ENCODE peak calls at places on chromosome 9, in seven cellular contexts. One of them, this sample, is unnamed.

GRCh38 chr9:97307500-97308163 is at the start of gene CCDC180:
- DNase-seq in foreskin fibroblast: peak
- DNase-seq in SK-N-SH: no peak
- DNase-seq in bronchial epithelial cell: no peak
- DNase-seq in PC-9: no peak
- DNase-seq in astrocyte of the spinal cord: peak
- DNase-seq in uterus: peak
- DNase-seq in this sample: peak

GRCh38 chr9:122354536-122355199 is 16.2 kb upstream of the PTGS1 start:
- DNase-seq in foreskin fibroblast: no peak
- DNase-seq in SK-N-SH: no peak
- DNase-seq in bronchial epithelial cell: no peak
- DNase-seq in PC-9: no peak
- DNase-seq in astrocyte of the spinal cord: no peak
- DNase-seq in uterus: no peak
- DNase-seq in this sample: no peak

GRCh38 chr9:122122903-122123632 is 30.0 kb upstream of the TTLL11 start:
- DNase-seq in foreskin fibroblast: peak
- DNase-seq in SK-N-SH: peak
- DNase-seq in bronchial epithelial cell: peak
- DNase-seq in PC-9: peak
- DNase-seq in astrocyte of the spinal cord: peak
- DNase-seq in uterus: peak
- DNase-seq in this sample: no peak

GRCh38 chr9:116576386-116576785 is 110.7 kb upstream of the TRIM32 start:
- DNase-seq in foreskin fibroblast: peak
- DNase-seq in SK-N-SH: no peak
- DNase-seq in bronchial epithelial cell: no peak
- DNase-seq in PC-9: no peak
- DNase-seq in astrocyte of the spinal cord: no peak
- DNase-seq in uterus: no peak
- DNase-seq in this sample: no peak

GRCh38 chr9:135028956-135029355 is 58.5 kb upstream of the OLFM1 start:
- DNase-seq in foreskin fibroblast: no peak
- DNase-seq in SK-N-SH: no peak
- DNase-seq in bronchial epithelial cell: no peak
- DNase-seq in PC-9: no peak
- DNase-seq in astrocyte of the spinal cord: no peak
- DNase-seq in uterus: no peak
- DNase-seq in this sample: no peak

GRCh38 chr9:130173462-130173876 is 1.3 kb downstream of the NCS1 start:
- DNase-seq in foreskin fibroblast: peak
- DNase-seq in SK-N-SH: peak
- DNase-seq in bronchial epithelial cell: no peak
- DNase-seq in PC-9: no peak
- DNase-seq in astrocyte of the spinal cord: no peak
- DNase-seq in uterus: no peak
- DNase-seq in this sample: no peak

GRCh38 chr9:4301302-4301701 is 1.4 kb upstream of the GLIS3 start:
- DNase-seq in foreskin fibroblast: peak
- DNase-seq in SK-N-SH: no peak
- DNase-seq in bronchial epithelial cell: peak
- DNase-seq in PC-9: peak
- DNase-seq in astrocyte of the spinal cord: peak
- DNase-seq in uterus: no peak
- DNase-seq in this sample: no peak

GRCh38 chr9:136597965-136598364 is 52.1 kb upstream of the NOTCH1 start:
- DNase-seq in foreskin fibroblast: no peak
- DNase-seq in SK-N-SH: no peak
- DNase-seq in bronchial epithelial cell: no peak
- DNase-seq in PC-9: no peak
- DNase-seq in astrocyte of the spinal cord: no peak
- DNase-seq in uterus: no peak
- DNase-seq in this sample: no peak

GRCh38 chr9:21455320-21455719 is 15.1 kb downstream of the IFNA1 start:
- DNase-seq in foreskin fibroblast: peak
- DNase-seq in SK-N-SH: peak
- DNase-seq in bronchial epithelial cell: no peak
- DNase-seq in PC-9: no peak
- DNase-seq in astrocyte of the spinal cord: peak
- DNase-seq in uterus: no peak
- DNase-seq in this sample: peak

GRCh38 chr9:95778957-95779356 is 96.5 kb upstream of the ERCC6L2 start:
- DNase-seq in foreskin fibroblast: peak
- DNase-seq in SK-N-SH: no peak
- DNase-seq in bronchial epithelial cell: peak
- DNase-seq in PC-9: no peak
- DNase-seq in astrocyte of the spinal cord: peak
- DNase-seq in uterus: peak
- DNase-seq in this sample: no peak

GRCh38 chr9:133572821-133573361 is 36.3 kb downstream of the FAM163B start:
- DNase-seq in foreskin fibroblast: no peak
- DNase-seq in SK-N-SH: peak
- DNase-seq in bronchial epithelial cell: no peak
- DNase-seq in PC-9: no peak
- DNase-seq in astrocyte of the spinal cord: no peak
- DNase-seq in uterus: no peak
- DNase-seq in this sample: no peak

GRCh38 chr9:110257971-110258370 is 1.7 kb upstream of the TXN start:
- DNase-seq in foreskin fibroblast: peak
- DNase-seq in SK-N-SH: no peak
- DNase-seq in bronchial epithelial cell: no peak
- DNase-seq in PC-9: peak
- DNase-seq in astrocyte of the spinal cord: no peak
- DNase-seq in uterus: no peak
- DNase-seq in this sample: no peak

GRCh38 chr9:75054373-75055001 is 26.4 kb upstream of the CARNMT1 start:
- DNase-seq in foreskin fibroblast: peak
- DNase-seq in SK-N-SH: no peak
- DNase-seq in bronchial epithelial cell: no peak
- DNase-seq in PC-9: no peak
- DNase-seq in astrocyte of the spinal cord: no peak
- DNase-seq in uterus: no peak
- DNase-seq in this sample: no peak

GRCh38 chr9:87290241-87290700 is 207.4 kb upstream of the DAPK1 start:
- DNase-seq in foreskin fibroblast: peak
- DNase-seq in SK-N-SH: no peak
- DNase-seq in bronchial epithelial cell: no peak
- DNase-seq in PC-9: no peak
- DNase-seq in astrocyte of the spinal cord: no peak
- DNase-seq in uterus: no peak
- DNase-seq in this sample: no peak

GRCh38 chr9:99431103-99431502 is 209.0 kb downstream of the SEC61B start:
- DNase-seq in foreskin fibroblast: peak
- DNase-seq in SK-N-SH: no peak
- DNase-seq in bronchial epithelial cell: peak
- DNase-seq in PC-9: no peak
- DNase-seq in astrocyte of the spinal cord: peak
- DNase-seq in uterus: no peak
- DNase-seq in this sample: peak

GRCh38 chr9:114100536-114100935 is 1.4 kb upstream of the KIF12 start:
- DNase-seq in foreskin fibroblast: no peak
- DNase-seq in SK-N-SH: no peak
- DNase-seq in bronchial epithelial cell: no peak
- DNase-seq in PC-9: no peak
- DNase-seq in astrocyte of the spinal cord: no peak
- DNase-seq in uterus: no peak
- DNase-seq in this sample: no peak

GRCh38 chr9:36911601-36912412 is 122.3 kb downstream of the PAX5 start:
- DNase-seq in foreskin fibroblast: peak
- DNase-seq in SK-N-SH: no peak
- DNase-seq in bronchial epithelial cell: no peak
- DNase-seq in PC-9: no peak
- DNase-seq in astrocyte of the spinal cord: no peak
- DNase-seq in uterus: no peak
- DNase-seq in this sample: no peak

GRCh38 chr9:36912620-36913019 is 121.4 kb downstream of the PAX5 start:
- DNase-seq in foreskin fibroblast: no peak
- DNase-seq in SK-N-SH: no peak
- DNase-seq in bronchial epithelial cell: no peak
- DNase-seq in PC-9: no peak
- DNase-seq in astrocyte of the spinal cord: no peak
- DNase-seq in uterus: no peak
- DNase-seq in this sample: no peak

GRCh38 chr9:36913393-36914211 is 120.5 kb downstream of the PAX5 start:
- DNase-seq in foreskin fibroblast: no peak
- DNase-seq in SK-N-SH: no peak
- DNase-seq in bronchial epithelial cell: no peak
- DNase-seq in PC-9: no peak
- DNase-seq in astrocyte of the spinal cord: no peak
- DNase-seq in uterus: no peak
- DNase-seq in this sample: no peak

GRCh38 chr9:36914212-36914577 is 119.9 kb downstream of the PAX5 start:
- DNase-seq in foreskin fibroblast: no peak
- DNase-seq in SK-N-SH: no peak
- DNase-seq in bronchial epithelial cell: no peak
- DNase-seq in PC-9: no peak
- DNase-seq in astrocyte of the spinal cord: no peak
- DNase-seq in uterus: no peak
- DNase-seq in this sample: no peak

DNA sequence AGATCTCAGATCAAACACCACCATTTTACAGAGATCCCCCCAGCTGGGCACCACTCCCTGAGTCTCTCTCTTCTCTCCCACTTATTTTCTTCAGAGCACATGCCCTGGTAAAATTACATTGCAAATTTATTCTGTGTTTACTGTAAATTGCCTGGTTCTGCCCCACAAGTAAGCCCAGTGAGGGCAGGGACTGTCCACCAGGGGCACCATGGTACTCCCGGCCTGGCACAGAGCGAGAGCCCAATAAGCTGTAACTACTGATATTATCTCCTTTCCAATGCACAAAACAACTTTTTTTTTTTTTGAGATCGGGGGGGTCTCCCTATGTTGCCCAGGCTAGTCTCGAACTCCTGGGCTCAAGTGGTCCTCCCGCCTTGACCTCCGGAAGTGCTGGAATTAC is 123.0 kb downstream of the PAX5 start:
- DNase-seq in foreskin fibroblast: no peak
- DNase-seq in SK-N-SH: no peak
- DNase-seq in bronchial epithelial cell: no peak
- DNase-seq in PC-9: no peak
- DNase-seq in astrocyte of the spinal cord: no peak
- DNase-seq in uterus: no peak
- DNase-seq in this sample: no peak
- TF ChIP-seq CTCF in foreskin fibroblast: no peak
- TF ChIP-seq CTCF in SK-N-SH: no peak
- TF ChIP-seq CTCF in bronchial epithelial cell: no peak
- TF ChIP-seq CTCF in PC-9: no peak
- TF ChIP-seq CTCF in astrocyte of the spinal cord: peak
- TF ChIP-seq CTCF in uterus: no peak
- TF ChIP-seq CTCF in this sample: peak

GRCh38 chr9:107227696-107228258 is 55.3 kb upstream of the RAD23B start:
- DNase-seq in foreskin fibroblast: no peak
- DNase-seq in SK-N-SH: no peak
- DNase-seq in bronchial epithelial cell: no peak
- DNase-seq in PC-9: no peak
- DNase-seq in astrocyte of the spinal cord: no peak
- DNase-seq in uterus: no peak
- DNase-seq in this sample: no peak
- H3K4me3 ChIP-seq in foreskin fibroblast: no peak
- H3K4me3 ChIP-seq in SK-N-SH: no peak
- H3K4me3 ChIP-seq in bronchial epithelial cell: no peak
- H3K4me3 ChIP-seq in PC-9: no peak
- H3K4me3 ChIP-seq in astrocyte of the spinal cord: no peak
- H3K4me3 ChIP-seq in uterus: no peak
- H3K4me3 ChIP-seq in this sample: no peak

GRCh38 chr9:14106699-14107098 is 207.2 kb downstream of the NFIB start:
- DNase-seq in foreskin fibroblast: no peak
- DNase-seq in SK-N-SH: no peak
- DNase-seq in bronchial epithelial cell: no peak
- DNase-seq in PC-9: no peak
- DNase-seq in astrocyte of the spinal cord: no peak
- DNase-seq in uterus: no peak
- DNase-seq in this sample: no peak

GRCh38 chr9:14107495-14107894 is 206.4 kb downstream of the NFIB start:
- DNase-seq in foreskin fibroblast: no peak
- DNase-seq in SK-N-SH: no peak
- DNase-seq in bronchial epithelial cell: no peak
- DNase-seq in PC-9: no peak
- DNase-seq in astrocyte of the spinal cord: no peak
- DNase-seq in uterus: no peak
- DNase-seq in this sample: no peak

GRCh38 chr9:14107977-14108376 is 206.0 kb downstream of the NFIB start:
- DNase-seq in foreskin fibroblast: no peak
- DNase-seq in SK-N-SH: no peak
- DNase-seq in bronchial epithelial cell: no peak
- DNase-seq in PC-9: no peak
- DNase-seq in astrocyte of the spinal cord: no peak
- DNase-seq in uterus: no peak
- DNase-seq in this sample: no peak

GRCh38 chr9:14111670-14112069 is 202.3 kb downstream of the NFIB start:
- DNase-seq in foreskin fibroblast: peak
- DNase-seq in SK-N-SH: no peak
- DNase-seq in bronchial epithelial cell: no peak
- DNase-seq in PC-9: no peak
- DNase-seq in astrocyte of the spinal cord: peak
- DNase-seq in uterus: no peak
- DNase-seq in this sample: no peak
- TF ChIP-seq CTCF in foreskin fibroblast: no peak
- TF ChIP-seq CTCF in SK-N-SH: peak
- TF ChIP-seq CTCF in bronchial epithelial cell: no peak
- TF ChIP-seq CTCF in PC-9: no peak
- TF ChIP-seq CTCF in astrocyte of the spinal cord: no peak
- TF ChIP-seq CTCF in uterus: no peak
- TF ChIP-seq CTCF in this sample: no peak

DNA sequence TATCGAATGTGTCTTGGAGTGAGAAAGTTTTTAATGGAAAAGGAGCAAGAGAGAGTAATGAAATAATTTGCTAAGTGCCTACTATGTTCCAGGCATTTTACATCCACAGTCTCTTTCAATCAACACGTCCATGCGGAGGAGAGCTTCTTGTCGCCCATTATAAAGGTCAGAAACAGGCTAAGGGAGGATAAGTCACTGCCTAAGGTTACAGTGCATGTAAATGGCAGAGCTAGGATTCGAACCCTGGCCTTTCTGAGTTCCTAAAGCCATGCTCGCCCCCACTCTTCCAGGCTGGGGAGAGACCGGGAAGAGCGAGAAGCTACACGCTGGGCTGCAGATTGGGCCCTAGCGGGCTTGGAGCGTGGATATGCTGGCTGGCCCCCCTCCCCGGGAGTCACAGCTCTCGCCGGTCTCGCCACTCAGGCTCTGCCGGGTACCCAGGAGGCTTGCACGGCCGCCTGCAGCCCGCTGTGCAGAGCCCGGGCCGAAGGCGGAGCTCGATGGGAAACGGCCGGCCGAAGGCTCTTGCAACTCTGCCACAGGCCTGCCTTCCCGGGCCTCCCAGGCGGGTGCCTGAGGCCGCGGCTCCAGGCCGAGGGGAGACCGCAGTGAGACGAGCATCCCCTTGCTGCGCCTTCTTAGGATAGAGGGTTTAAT is 775 bp upstream of the LHX2 start:
- DNase-seq in foreskin fibroblast: peak
- DNase-seq in SK-N-SH: peak
- DNase-seq in bronchial epithelial cell: no peak
- DNase-seq in PC-9: no peak
- DNase-seq in astrocyte of the spinal cord: no peak
- DNase-seq in uterus: no peak
- DNase-seq in this sample: no peak
- H3K4me3 ChIP-seq in foreskin fibroblast: peak
- H3K4me3 ChIP-seq in SK-N-SH: peak
- H3K4me3 ChIP-seq in bronchial epithelial cell: no peak
- H3K4me3 ChIP-seq in PC-9: peak
- H3K4me3 ChIP-seq in astrocyte of the spinal cord: no peak
- H3K4me3 ChIP-seq in uterus: no peak
- H3K4me3 ChIP-seq in this sample: peak

GRCh38 chr9:127005770-127006314 is 91.3 kb downstream of the RALGPS1 start:
- DNase-seq in foreskin fibroblast: no peak
- DNase-seq in SK-N-SH: no peak
- DNase-seq in bronchial epithelial cell: no peak
- DNase-seq in PC-9: no peak
- DNase-seq in astrocyte of the spinal cord: no peak
- DNase-seq in uterus: no peak
- DNase-seq in this sample: no peak
- TF ChIP-seq CTCF in foreskin fibroblast: no peak
- TF ChIP-seq CTCF in SK-N-SH: no peak
- TF ChIP-seq CTCF in bronchial epithelial cell: no peak
- TF ChIP-seq CTCF in PC-9: no peak
- TF ChIP-seq CTCF in astrocyte of the spinal cord: no peak
- TF ChIP-seq CTCF in uterus: no peak
- TF ChIP-seq CTCF in this sample: no peak

This sample was measured in retinal pigment epithelial cell.